ENCODE peak calls at places on chromosomes 5 and 9, in five cellular contexts. L is GM23338, W is GM23248, J is HCT116, Q is neural progenitor cell. C is an unnamed sample.

GRCh38 chr5:138809391-138809790 is 56.2 kb downstream of the CTNNA1 start:
- DNase-seq in Q (no peak), L (no peak), J (no peak), W (peak; percentile 63), C (no peak)

GRCh38 chr9:132221941-132222340 is 60.1 kb downstream of the NTNG2 start:
- DNase-seq in J (no peak), Q (no peak), W (no peak), L (no peak), C (no peak)

GRCh38 chr5:100758780-100759179 is 144.3 kb downstream of the ST8SIA4 start:
- DNase-seq in L (no peak), W (no peak), J (no peak), Q (no peak), C (peak; percentile 32)

GRCh38 chr5:79146352-79146751 is 34.7 kb downstream of the BHMT start:
- DNase-seq in Q (no peak), W (peak; percentile 52), L (peak; percentile 21), J (no peak), C (peak; percentile 67)

GRCh38 chr9:88024896-88025295 is 50.6 kb upstream of the CDK20 start:
- DNase-seq in J (no peak), Q (peak; percentile 73), W (no peak), L (no peak), C (no peak)

GRCh38 chr9:38357350-38358114 is 35.0 kb upstream of the ALDH1B1 start:
- DNase-seq in L (no peak), J (no peak), Q (no peak), W (no peak), C (no peak)

GRCh38 chr5:8788246-8788645 is 757.6 kb downstream of the SEMA5A start:
- DNase-seq in L (no peak), J (no peak), Q (no peak), W (no peak), C (no peak)

GRCh38 chr9:6955251-6955921 is 197.6 kb downstream of the KDM4C start:
- DNase-seq in W (peak; percentile 60), L (peak; percentile 19), J (no peak), Q (peak; percentile 67), C (no peak)

GRCh38 chr5:32388429-32389111 is 56.0 kb downstream of the ZFR start:
- DNase-seq in J (no peak), W (peak; percentile 86), Q (no peak), L (no peak), C (peak; percentile 7)

GRCh38 chr5:98096155-98096554 is 677.3 kb upstream of the RGMB start:
- DNase-seq in W (peak; percentile 79), L (peak; percentile 34), J (no peak), Q (no peak), C (peak; percentile 86)

GRCh38 chr9:124869466-124869985 is 7.6 kb downstream of the ARPC5L start:
- DNase-seq in J (no peak), W (peak; percentile 73), L (no peak), Q (peak; percentile 40), C (peak; percentile 17)

GRCh38 chr5:1914471-1914870 is 31.7 kb upstream of the IRX4 start:
- DNase-seq in J (no peak), L (no peak), W (no peak), Q (no peak), C (no peak)

GRCh38 chr9:121842612-121842978 is 191.2 kb downstream of the DAB2IP start:
- DNase-seq in Q (no peak), L (no peak), J (no peak), W (peak; percentile 76), C (peak; percentile 60)

GRCh38 chr5:155485344-155485743 is 471.8 kb downstream of the KIF4B start:
- DNase-seq in L (no peak), J (no peak), W (no peak), Q (peak; percentile 14), C (no peak)

GRCh38 chr5:148248894-148249293 is 10.6 kb downstream of the MARCOL start:
- DNase-seq in L (no peak), J (no peak), Q (no peak), W (no peak), C (peak; percentile 77)

GRCh38 chr9:13360188-13360587 is 80.7 kb upstream of the MPDZ start:
- DNase-seq in L (no peak), Q (no peak), W (no peak), J (no peak), C (no peak)

GRCh38 chr5:143755969-143756368 is 56.0 kb upstream of the HMHB1 start:
- DNase-seq in W (no peak), J (no peak), L (no peak), Q (no peak), C (no peak)

GRCh38 chr5:39175273-39175955 is 43.9 kb downstream of the FYB1 start:
- DNase-seq in Q (no peak), W (no peak), L (peak; percentile 43), J (no peak), C (no peak)

GRCh38 chr9:137387034-137387890 is 35.7 kb downstream of the EXD3 start:
- DNase-seq in Q (peak; percentile 1), W (no peak), L (no peak), J (no peak), C (no peak)

GRCh38 chr5:178546675-178547033 is 43.5 kb downstream of the COL23A1 start:
- DNase-seq in Q (no peak), W (no peak), L (no peak), J (no peak), C (no peak)

GRCh38 chr9:98410185-98410697 is 154.8 kb upstream of the TBC1D2 start:
- DNase-seq in W (peak; percentile 96), L (peak; percentile 81), J (no peak), Q (peak; percentile 66), C (no peak)

GRCh38 chr9:130138791-130139190 is 33.4 kb upstream of the NCS1 start:
- DNase-seq in J (no peak), L (no peak), W (peak; percentile 97), Q (no peak), C (no peak)

GRCh38 chr5:149239917-149240316 is 31.7 kb upstream of the AFAP1L1 start:
- DNase-seq in J (no peak), L (no peak), W (no peak), Q (no peak), C (no peak)

GRCh38 chr9:109640232-109641078 is 139.5 kb upstream of the PALM2AKAP2 start:
- DNase-seq in L (peak; percentile 78), J (no peak), W (peak; percentile 68), Q (peak; percentile 90), C (peak; percentile 69)

GRCh38 chr9:137728444-137729311 is 109.9 kb downstream of the EHMT1 start:
- DNase-seq in Q (no peak), W (no peak), J (no peak), L (no peak), C (no peak)

GRCh38 chr5:112338681-112339337 is 80.3 kb downstream of the EPB41L4A start:
- DNase-seq in L (no peak), W (peak; percentile 62), Q (no peak), J (no peak), C (peak; percentile 15)

GRCh38 chr5:30918171-30918570 is 275.3 kb upstream of the CDH6 start:
- DNase-seq in W (peak; percentile 40), J (no peak), L (no peak), Q (no peak), C (peak; percentile 55)

GRCh38 chr5:139664727-139665351 is 16.7 kb downstream of the CXXC5 start:
- DNase-seq in L (no peak), W (no peak), J (no peak), Q (no peak), C (no peak)

GRCh38 chr9:32863291-32863690 is 80.0 kb downstream of the TMEM215 start:
- DNase-seq in Q (no peak), L (no peak), W (no peak), J (no peak), C (no peak)

GRCh38 chr5:181190711-181191525 is 14.1 kb downstream of the TRIM7 start:
- DNase-seq in Q (peak; percentile 80), W (peak; percentile 72), L (peak; percentile 59), J (no peak), C (peak; percentile 37)

GRCh38 chr5:74310967-74311930 is 329.3 kb downstream of the ENC1 start:
- DNase-seq in L (no peak), J (no peak), W (no peak), Q (no peak), C (no peak)

GRCh38 chr5:113357696-113358476 is 76.9 kb downstream of the TSSK1B start:
- DNase-seq in L (no peak), J (no peak), W (no peak), Q (no peak), C (no peak)

GRCh38 chr5:132777209-132778069 is at the start of gene SEPTIN8:
- DNase-seq in W (peak; percentile 76), J (no peak), Q (peak; percentile 80), L (peak; percentile 64), C (peak; percentile 42)

GRCh38 chr5:10262121-10262774 is 12.2 kb downstream of the CCT5 start:
- DNase-seq in J (no peak), L (no peak), W (no peak), Q (no peak), C (no peak)

GRCh38 chr9:99351647-99352046 is 129.6 kb downstream of the SEC61B start:
- DNase-seq in Q (no peak), W (no peak), J (no peak), L (peak; percentile 33), C (no peak)

GRCh38 chr5:81195334-81195929 is 37.7 kb upstream of the CKMT2 start:
- DNase-seq in J (no peak), W (peak; percentile 15), Q (no peak), L (no peak), C (no peak)
- H2AFZ ChIP-seq in J (no peak overlapping the region), W (peak overlapping the region; percentile 82), Q (no peak overlapping the region), L (no peak overlapping the region), C (peak overlapping the region; percentile 69)

DNA sequence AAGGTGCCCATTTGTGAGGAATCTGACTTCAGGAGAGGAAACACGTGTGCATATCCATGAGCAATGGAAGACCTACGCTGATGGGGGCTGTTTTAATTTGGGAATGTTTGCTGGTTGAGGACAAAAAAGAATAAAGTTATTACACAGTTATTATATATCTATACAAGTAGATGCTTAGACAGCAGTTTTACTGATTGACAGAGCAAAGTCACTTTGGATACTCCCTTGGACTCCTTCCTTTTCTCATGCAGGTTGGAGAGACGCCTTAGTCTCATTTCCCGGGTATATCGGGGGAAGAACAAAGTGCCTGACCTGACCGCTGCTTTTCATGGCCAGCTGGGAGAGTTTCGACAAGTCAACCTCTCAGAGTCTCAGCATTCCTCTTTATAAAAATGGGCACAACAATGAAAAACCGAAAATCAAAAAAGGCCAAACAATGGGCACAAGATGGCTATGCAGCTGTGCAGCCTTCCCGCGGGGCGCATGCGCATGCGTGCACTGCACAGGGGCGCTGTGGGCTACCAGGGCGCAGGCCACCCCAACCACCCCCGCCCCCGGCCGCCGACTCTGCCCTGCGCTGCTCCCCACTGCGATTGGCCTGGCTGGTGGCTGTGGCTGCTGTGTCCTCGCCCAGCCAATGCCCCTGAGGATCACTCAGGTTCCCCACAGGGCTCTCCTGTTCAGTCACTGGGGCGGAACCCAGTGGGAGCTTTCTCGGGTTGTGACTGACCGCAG is 18.1 kb downstream of the NFIL3 start:
- DNase-seq in L (peak; percentile 14), Q (no peak), W (no peak), J (no peak), C (no peak)
- TF ChIP-seq EZH2phosphoT487 in L (no peak), Q (no peak), W (no peak), J (no peak), C (no peak)

GRCh38 chr5:171387970-171388815 is 544 bp downstream of the NPM1 start:
- DNase-seq in W (peak; percentile 91), Q (peak; percentile 81), L (peak; percentile 73), J (no peak), C (peak; percentile 74)
- H3K4me1 ChIP-seq in W (peaks cover 28% of the 10 kb centered on the region), Q (peaks cover 22% of the 10 kb centered on the region), L (peaks cover 25% of the 10 kb centered on the region), J (peaks cover 48% of the 10 kb centered on the region), C (peaks cover 27% of the 10 kb centered on the region)

DNA sequence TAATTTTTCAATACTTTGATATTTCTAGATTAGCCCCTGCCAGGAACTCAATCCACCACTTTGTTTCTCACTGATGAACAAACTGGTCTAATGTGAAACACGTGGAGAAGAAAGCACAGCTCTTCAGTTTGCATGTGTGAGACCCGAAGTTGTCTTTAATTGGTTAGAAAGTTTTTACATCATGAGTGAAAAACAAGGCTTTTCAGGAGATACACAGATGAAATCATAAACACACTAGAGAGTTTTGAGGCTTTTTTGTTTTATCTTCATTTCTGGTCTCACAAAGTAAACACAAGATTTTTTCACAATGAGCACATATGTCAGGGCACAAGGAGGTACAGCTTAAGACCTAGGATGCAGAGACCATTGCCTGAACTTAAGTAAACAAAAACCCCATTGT is 84.5 kb upstream of the MOCS2 start:
- DNase-seq in L (no peak), J (no peak), Q (no peak), W (no peak), C (no peak)
- H2AFZ ChIP-seq in L (peak overlapping the region; percentile 18), J (no peak overlapping the region), Q (no peak overlapping the region), W (peak overlapping the region; percentile 46), C (peak overlapping the region; percentile 42)